ENCODE peak calls at places on chromosomes 2 and 18, in nine cellular contexts. O is K562; C is AG04450; S is BJ; V is small intestine; R is coronary artery; Q is CD4-positive, CD25-positive, alpha-beta regulatory T cell; W is right cardiac atrium; B is fibroblast of mammary gland. Z is an unnamed sample.

GRCh38 chr18:54147439-54147838 is 77.0 kb downstream of the MBD2 start:
- DNase-seq in O (no peak), C (no peak), S (no peak), V (no peak), R (no peak), Q (peak), W (no peak), B (no peak), Z (no peak)

GRCh38 chr18:49061239-49061905 is 110.6 kb upstream of the SMAD7 start:
- DNase-seq in O (no peak), C (no peak), S (no peak), V (no peak), R (no peak), Q (no peak), W (peak), B (no peak), Z (no peak)

GRCh38 chr2:201618744-201619654 is 24.3 kb downstream of the TMEM237 start:
- DNase-seq in O (peak), C (peak), S (no peak), V (peak), R (peak), Q (peak), W (peak), B (peak), Z (peak)

GRCh38 chr2:23363268-23363667 is 21.7 kb upstream of the KLHL29 start:
- DNase-seq in O (no peak), C (no peak), S (no peak), V (no peak), R (no peak), Q (no peak), W (no peak), B (no peak), Z (no peak)

GRCh38 chr18:39448942-39449341 is 1883.3 kb upstream of the CELF4 start:
- DNase-seq in O (no peak), C (no peak), S (no peak), V (no peak), R (no peak), Q (no peak), W (no peak), B (peak), Z (no peak)

GRCh38 chr2:54771166-54771565 is 47.7 kb downstream of the EML6 start:
- DNase-seq in O (no peak), C (no peak), S (no peak), V (no peak), R (no peak), Q (no peak), W (no peak), B (peak), Z (no peak)

GRCh38 chr2:86414996-86415395 is 26.2 kb upstream of the KDM3A start:
- DNase-seq in O (no peak), C (no peak), S (no peak), V (no peak), R (no peak), Q (no peak), W (no peak), B (no peak), Z (no peak)

GRCh38 chr2:238380785-238381184 is 45.9 kb upstream of the ASB1 start:
- DNase-seq in O (no peak), C (peak), S (peak), V (no peak), R (no peak), Q (no peak), W (no peak), B (peak), Z (no peak)

GRCh38 chr2:96414161-96414713 is 78.7 kb downstream of the NCAPH start:
- DNase-seq in O (no peak), C (no peak), S (no peak), V (no peak), R (no peak), Q (no peak), W (no peak), B (no peak), Z (no peak)

GRCh38 chr2:144362401-144362800 is 157.5 kb downstream of the ZEB2 start:
- DNase-seq in O (no peak), C (no peak), S (no peak), V (no peak), R (no peak), Q (no peak), W (no peak), B (no peak), Z (no peak)

GRCh38 chr18:23864620-23865019 is 149.9 kb upstream of the TTC39C start:
- DNase-seq in O (no peak), C (no peak), S (no peak), V (peak), R (no peak), Q (peak), W (no peak), B (no peak), Z (no peak)

GRCh38 chr2:8595428-8595805 is 86.4 kb upstream of the ID2 start:
- DNase-seq in O (no peak), C (no peak), S (no peak), V (no peak), R (no peak), Q (no peak), W (peak), B (no peak), Z (no peak)

GRCh38 chr18:5455644-5456043 is 88.2 kb downstream of the EPB41L3 start:
- DNase-seq in O (no peak), C (peak), S (no peak), V (no peak), R (no peak), Q (no peak), W (no peak), B (peak), Z (no peak)

GRCh38 chr2:128520787-128521186 is 202.1 kb upstream of the HS6ST1 start:
- DNase-seq in O (no peak), C (no peak), S (no peak), V (no peak), R (no peak), Q (peak), W (no peak), B (no peak), Z (no peak)

GRCh38 chr18:51461956-51462355 is 264.5 kb upstream of the MEX3C start:
- DNase-seq in O (no peak), C (no peak), S (no peak), V (no peak), R (no peak), Q (no peak), W (no peak), B (no peak), Z (no peak)

GRCh38 chr2:69947078-69947801 is 14.2 kb downstream of the ASPRV1 start:
- DNase-seq in O (no peak), C (no peak), S (no peak), V (no peak), R (no peak), Q (no peak), W (no peak), B (no peak), Z (no peak)

GRCh38 chr2:217714268-217714643 is 288.5 kb downstream of the TNS1 start:
- DNase-seq in O (no peak), C (no peak), S (no peak), V (no peak), R (peak), Q (no peak), W (peak), B (no peak), Z (no peak)

GRCh38 chr2:105324732-105325131 is 4.8 kb downstream of the TGFBRAP1 start:
- DNase-seq in O (no peak), C (no peak), S (peak), V (no peak), R (no peak), Q (no peak), W (no peak), B (no peak), Z (no peak)

GRCh38 chr2:134408791-134409190 is 154.9 kb downstream of the MGAT5 start:
- DNase-seq in O (no peak), C (no peak), S (no peak), V (no peak), R (no peak), Q (no peak), W (no peak), B (peak), Z (no peak)

GRCh38 chr2:102977462-102977861 is 215.6 kb downstream of the TMEM182 start:
- DNase-seq in O (no peak), C (no peak), S (no peak), V (no peak), R (no peak), Q (no peak), W (no peak), B (no peak), Z (no peak)

GRCh38 chr2:57552885-57553284 is 493.7 kb upstream of the VRK2 start:
- DNase-seq in O (no peak), C (no peak), S (no peak), V (no peak), R (no peak), Q (no peak), W (no peak), B (no peak), Z (no peak)

GRCh38 chr2:35454966-35455638 is 900.5 kb upstream of the CRIM1 start:
- DNase-seq in O (no peak), C (no peak), S (no peak), V (no peak), R (no peak), Q (no peak), W (no peak), B (no peak), Z (no peak)

GRCh38 chr2:173290046-173290445 is 64.6 kb upstream of the CDCA7 start:
- DNase-seq in O (no peak), C (no peak), S (no peak), V (no peak), R (no peak), Q (no peak), W (no peak), B (no peak), Z (no peak)

GRCh38 chr2:161905389-161906046 is 168.5 kb downstream of the DPP4 start:
- DNase-seq in O (no peak), C (no peak), S (no peak), V (peak), R (no peak), Q (peak), W (no peak), B (peak), Z (no peak)

GRCh38 chr2:39437522-39438296 is 624 bp upstream of the MAP4K3 start:
- DNase-seq in O (peak), C (no peak), S (no peak), V (peak), R (peak), Q (peak), W (peak), B (peak), Z (peak)

GRCh38 chr2:96917008-96917575 is 47.2 kb upstream of the SEMA4C start:
- DNase-seq in O (no peak), C (no peak), S (no peak), V (no peak), R (no peak), Q (no peak), W (no peak), B (no peak), Z (peak)

GRCh38 chr2:37768491-37768925 is 97.1 kb upstream of the CDC42EP3 start:
- DNase-seq in O (no peak), C (peak), S (peak), V (no peak), R (peak), Q (no peak), W (no peak), B (peak), Z (no peak)

DNA sequence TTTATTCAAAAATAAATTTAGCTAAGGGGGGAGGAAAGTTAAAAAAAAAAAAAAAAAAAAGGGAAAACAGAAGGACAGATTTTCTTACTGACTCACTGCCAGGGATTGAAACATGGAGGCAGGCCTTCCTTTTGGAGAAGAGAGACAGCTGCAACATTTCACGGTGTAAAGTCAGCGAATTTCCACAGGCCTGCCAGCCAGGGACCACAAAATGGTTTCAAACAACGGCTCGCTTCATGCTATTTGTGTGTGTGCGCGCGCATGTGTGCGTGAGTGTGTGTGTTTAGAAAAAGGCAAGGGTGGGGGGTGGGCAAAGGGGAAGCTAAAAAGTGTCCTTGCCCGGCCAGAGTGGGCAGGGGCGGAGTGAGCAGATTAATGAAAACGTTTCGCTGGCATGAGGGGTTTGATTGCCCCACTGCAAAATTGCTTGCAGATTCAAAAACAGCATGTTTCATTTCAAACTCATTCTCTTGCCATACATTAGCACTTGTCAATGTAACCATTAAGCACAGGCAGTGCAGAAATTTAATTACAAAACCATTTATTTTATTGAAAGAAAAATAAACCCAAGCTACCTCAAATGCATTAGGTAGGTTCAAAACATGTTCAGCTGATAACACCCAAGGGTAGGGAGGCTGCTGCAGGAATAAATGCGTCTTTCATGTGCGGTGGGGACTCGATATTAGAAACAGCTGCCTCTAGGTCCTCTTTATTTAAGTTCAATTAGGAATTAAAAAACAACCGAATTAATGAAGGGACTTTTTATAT is 182.0 kb upstream of the SIX2 start:
- DNase-seq in O (no peak), C (peak), S (no peak), V (no peak), R (no peak), Q (no peak), W (no peak), B (peak), Z (no peak)
- H3K4me3 ChIP-seq in O (no peak), C (no peak), S (no peak), V (no peak), R (no peak), Q (no peak), W (no peak), B (no peak), Z (no peak)

DNA sequence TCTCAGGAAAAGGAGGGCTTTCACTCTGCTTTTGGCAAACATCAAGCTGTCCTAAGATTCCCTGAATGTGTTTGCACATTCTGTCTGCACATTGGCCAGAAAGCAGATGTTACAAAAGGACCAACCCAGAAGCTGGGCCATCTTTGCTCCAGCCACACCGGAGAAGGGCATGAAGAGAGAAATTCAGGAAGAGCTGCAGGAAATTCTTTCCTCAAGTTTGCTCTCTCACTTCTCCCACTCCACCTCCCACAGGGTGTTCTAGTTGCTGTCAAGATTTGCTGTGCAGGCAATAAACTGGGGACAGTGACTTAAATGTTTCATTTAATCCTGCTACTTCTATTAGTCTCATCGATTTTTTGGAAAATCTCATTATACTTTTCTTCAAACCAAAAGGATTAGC is 137.7 kb upstream of the UNC80 start:
- DNase-seq in O (no peak), C (no peak), S (no peak), V (no peak), R (no peak), Q (no peak), W (no peak), B (no peak), Z (no peak)
- H3K4me3 ChIP-seq in O (no peak), C (no peak), S (no peak), V (no peak), R (no peak), Q (no peak), W (no peak), B (no peak), Z (no peak)

DNA sequence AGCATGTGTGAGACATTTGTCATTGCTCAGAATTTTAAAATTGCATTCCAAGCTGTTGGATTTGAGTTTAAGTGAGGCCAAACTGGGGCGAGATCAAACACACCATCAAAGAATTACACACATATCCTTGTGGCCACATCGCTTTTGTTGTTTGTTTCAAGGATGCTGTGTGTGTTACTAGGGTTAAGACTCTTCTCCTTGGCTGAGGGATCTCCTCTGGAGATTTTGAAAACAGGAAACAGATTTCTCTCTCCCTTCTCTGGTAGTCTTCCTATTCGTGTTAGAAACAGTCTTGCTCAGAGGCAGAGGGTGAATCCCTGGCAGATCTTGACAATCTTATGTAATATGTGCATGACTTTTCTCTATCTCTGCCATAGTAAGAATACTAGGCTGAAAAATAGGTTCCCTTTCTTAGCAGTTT is 101.6 kb downstream of the XRCC5 start:
- DNase-seq in O (no peak), C (no peak), S (no peak), V (no peak), R (no peak), Q (no peak), W (no peak), B (peak), Z (no peak)
- H3K4me3 ChIP-seq in O (no peak), C (no peak), S (no peak), V (no peak), R (no peak), Q (no peak), W (no peak), B (no peak), Z (no peak)

GRCh38 chr2:85278361-85278760 is 49.4 kb downstream of the TGOLN2 start:
- DNase-seq in O (no peak), C (peak), S (peak), V (no peak), R (no peak), Q (no peak), W (no peak), B (peak), Z (no peak)
- H3K4me3 ChIP-seq in O (no peak), C (no peak), S (no peak), V (no peak), R (no peak), Q (no peak), W (no peak), B (no peak), Z (no peak)

GRCh38 chr2:192038152-192038551 is 156.6 kb downstream of the TMEFF2 start:
- DNase-seq in O (no peak), C (no peak), S (no peak), V (no peak), R (no peak), Q (no peak), W (no peak), B (no peak), Z (no peak)

GRCh38 chr2:192030289-192030688 is 164.4 kb downstream of the TMEFF2 start:
- DNase-seq in O (no peak), C (no peak), S (no peak), V (no peak), R (no peak), Q (no peak), W (no peak), B (peak), Z (no peak)

DNA sequence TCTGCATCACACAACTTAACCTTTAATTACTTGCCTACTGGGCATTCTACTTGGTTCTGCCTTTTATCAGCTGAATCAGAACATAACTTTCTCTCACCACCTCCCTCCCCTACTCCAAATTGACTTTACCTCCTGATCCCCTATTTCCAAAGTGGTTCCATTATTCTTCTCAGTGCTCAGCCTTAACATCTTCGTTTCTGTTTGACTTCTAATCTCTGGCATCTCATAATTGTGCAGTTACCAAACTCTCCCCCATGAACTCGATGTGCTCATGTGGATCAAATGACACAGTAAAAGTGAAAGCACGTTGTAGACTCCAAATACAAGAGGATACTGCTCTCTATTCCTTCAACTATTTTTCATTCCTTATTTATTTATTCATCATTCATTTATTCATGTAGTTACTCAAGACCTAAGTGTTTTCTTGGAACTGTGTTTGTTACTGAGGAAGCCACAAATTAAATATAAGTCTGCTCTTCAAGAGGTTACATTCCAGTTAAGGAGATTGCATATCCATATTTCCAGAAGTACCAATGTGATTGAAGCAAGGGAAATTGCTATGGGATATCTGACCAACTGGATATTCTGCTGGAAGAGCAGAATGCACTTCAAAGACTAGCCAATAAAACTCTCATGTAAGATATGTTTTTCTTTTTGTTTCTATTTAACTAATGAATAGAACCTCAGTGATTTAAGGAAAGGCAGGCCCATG is 158.8 kb downstream of the TMEFF2 start:
- DNase-seq in O (no peak), C (peak), S (peak), V (no peak), R (no peak), Q (no peak), W (no peak), B (peak), Z (no peak)
- H3K4me3 ChIP-seq in O (no peak), C (peak), S (peak), V (no peak), R (no peak), Q (no peak), W (no peak), B (no peak), Z (no peak)

DNA sequence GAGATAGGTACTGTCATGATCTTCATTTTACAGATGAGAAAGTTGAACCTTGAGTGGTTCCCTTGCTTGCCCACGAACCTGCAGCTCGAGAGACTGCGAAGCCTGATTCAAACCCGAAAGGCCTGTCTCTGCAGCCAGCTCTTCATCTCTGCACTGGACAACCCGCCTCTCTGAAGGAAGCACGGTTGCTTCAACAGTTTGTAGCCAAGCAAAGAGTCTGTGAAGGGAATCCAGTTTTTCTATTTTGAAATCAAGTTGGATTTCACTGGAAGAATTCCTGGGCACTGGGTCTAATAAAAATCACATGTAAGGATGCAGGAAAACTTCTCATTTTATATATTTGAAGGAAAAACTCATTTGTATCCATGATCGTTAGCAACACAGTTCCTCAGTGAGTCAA is 21.3 kb upstream of the ICOS start:
- DNase-seq in O (no peak), C (no peak), S (no peak), V (no peak), R (no peak), Q (no peak), W (peak), B (peak), Z (no peak)
- H3K4me3 ChIP-seq in O (no peak), C (no peak), S (no peak), V (no peak), R (no peak), Q (peak), W (no peak), B (peak), Z (no peak)